ENCODE peak calls at places on chromosomes 7 and 10, in six cellular contexts. T is HepG2, A is SK-N-SH, V is H1, Z is GM12878, Q is K562. M is an unnamed sample.
A peak's percentile ranks its signal among the peaks of the same experiment; 100 is the strongest.

GRCh38 chr7:28005075-28005847 is 175.3 kb downstream of the JAZF1 start:
- DNase-seq in T (no peak), A (no peak), V (no peak), Z (no peak), Q (no peak), M (no peak)

GRCh38 chr7:117132385-117133120 is 179.3 kb downstream of the ST7 start:
- DNase-seq in T (no peak), A (no peak), V (no peak), Z (no peak), Q (no peak), M (no peak)

GRCh38 chr10:84177541-84178386 is 4.2 kb downstream of the GPR15LG start:
- DNase-seq in T (no peak), A (no peak), V (no peak), Z (no peak), Q (no peak), M (peak; percentile 34)

GRCh38 chr10:58967551-58968418 is 208.7 kb upstream of the PHYHIPL start:
- DNase-seq in T (peak; percentile 93), A (peak; percentile 58), V (peak; percentile 77), Z (no peak), Q (no peak), M (no peak)

GRCh38 chr7:130337410-130337971 is 7.1 kb upstream of the CPA5 start:
- DNase-seq in T (no peak), A (no peak), V (no peak), Z (no peak), Q (no peak), M (no peak)

GRCh38 chr7:105664816-105665525 is 83.7 kb upstream of the EFCAB10 start:
- DNase-seq in T (peak; percentile 89), A (peak; percentile 60), V (no peak), Z (no peak), Q (peak; percentile 84), M (no peak)

GRCh38 chr7:133529861-133530260 is 277.0 kb downstream of the EXOC4 start:
- DNase-seq in T (no peak), A (no peak), V (no peak), Z (no peak), Q (no peak), M (no peak)

GRCh38 chr7:44052771-44053365 is 8.4 kb downstream of the DBNL start:
- DNase-seq in T (no peak), A (no peak), V (no peak), Z (no peak), Q (no peak), M (no peak)

GRCh38 chr7:151725844-151726770 is 150.8 kb downstream of the PRKAG2 start:
- DNase-seq in T (no peak), A (no peak), V (no peak), Z (no peak), Q (no peak), M (no peak)

GRCh38 chr10:21176934-21177480 is 279.9 kb upstream of the NEBL start:
- DNase-seq in T (no peak), A (no peak), V (no peak), Z (no peak), Q (no peak), M (no peak)

GRCh38 chr10:88122571-88122970 is 259.1 kb downstream of the PTEN start:
- DNase-seq in T (no peak), A (no peak), V (no peak), Z (no peak), Q (no peak), M (no peak)

GRCh38 chr7:151696738-151697514 is 177.2 kb upstream of the RHEB start:
- DNase-seq in T (peak; percentile 19), A (peak; percentile 73), V (no peak), Z (no peak), Q (no peak), M (no peak)

GRCh38 chr10:132407243-132407746 is 10.3 kb downstream of the PWWP2B start:
- DNase-seq in T (peak; percentile 58), A (peak; percentile 53), V (no peak), Z (no peak), Q (no peak), M (no peak)

GRCh38 chr10:103661951-103662405 is 168.5 kb downstream of the NEURL1 start:
- DNase-seq in T (no peak), A (no peak), V (no peak), Z (no peak), Q (no peak), M (no peak)

GRCh38 chr10:72009430-72010081 is 45.4 kb downstream of the CHST3 start:
- DNase-seq in T (no peak), A (peak; percentile 84), V (no peak), Z (no peak), Q (no peak), M (no peak)

GRCh38 chr7:22346383-22347107 is 10.4 kb downstream of the RAPGEF5 start:
- DNase-seq in T (peak; percentile 74), A (no peak), V (no peak), Z (no peak), Q (no peak), M (no peak)

DNA sequence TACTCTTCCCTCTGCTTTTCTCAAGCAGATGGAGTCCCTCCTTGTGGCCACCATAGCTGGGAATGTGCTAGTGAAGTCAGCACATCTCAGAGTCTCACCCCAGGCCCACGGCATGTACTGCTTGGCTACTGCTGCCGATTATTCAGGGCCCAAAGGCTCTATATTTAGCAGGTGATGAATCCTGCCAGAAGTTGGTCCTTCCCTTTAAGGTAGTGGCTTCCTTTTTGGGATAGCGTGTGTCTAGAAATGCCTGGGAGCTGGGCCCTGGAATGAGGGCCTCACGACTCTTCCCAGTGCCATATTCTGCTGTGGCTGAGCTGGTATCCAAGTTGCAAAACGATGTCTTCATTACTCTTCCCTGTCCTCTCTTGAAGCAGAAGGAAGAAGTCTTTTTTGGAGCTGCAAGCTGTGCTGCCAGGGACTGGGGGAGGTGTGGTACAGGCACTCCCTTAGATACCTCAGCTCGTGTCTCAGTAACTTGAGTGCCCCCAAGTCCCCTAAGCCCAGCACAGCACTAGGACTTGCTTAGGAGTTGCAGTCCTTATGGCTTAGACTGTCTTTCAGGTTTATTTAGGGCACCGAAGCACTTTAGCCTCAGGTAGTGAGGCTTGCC is 100.1 kb downstream of the ADAM22 start:
- DNase-seq in T (no peak), A (no peak), V (no peak), Z (no peak), Q (no peak), M (no peak)
- TF ChIP-seq GABPA in T (no peak), A (no peak), V (no peak), Z (no peak), Q (no peak), M (no peak)

DNA sequence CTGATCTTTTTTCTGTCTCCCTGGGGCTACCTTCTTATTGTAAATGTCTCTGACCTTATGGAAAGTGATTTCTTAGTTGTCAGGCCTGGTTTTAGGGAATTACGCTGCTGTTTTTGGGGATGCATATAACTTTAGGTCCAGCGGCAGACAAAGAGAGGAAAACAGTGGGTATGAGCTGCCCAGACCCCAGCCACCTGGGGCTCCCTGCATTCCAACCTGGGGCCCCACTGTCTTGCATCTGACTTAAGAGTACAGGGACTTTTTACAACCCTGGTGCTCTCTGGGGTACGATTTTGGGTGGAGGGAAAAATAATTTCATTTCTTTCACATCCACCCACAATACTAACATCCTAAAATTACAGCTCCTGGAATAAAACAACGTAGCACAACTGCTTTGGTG is 119.4 kb downstream of the PRPF18 start:
- DNase-seq in T (no peak), A (no peak), V (no peak), Z (no peak), Q (no peak), M (no peak)
- H3K4me3 ChIP-seq in T (no peak overlapping the region), A (no peak overlapping the region), V (peak overlapping the region; percentile 48), Z (peak overlapping the region; percentile 86), Q (peak overlapping the region; percentile 41), M (no peak overlapping the region)

GRCh38 chr7:81956520-81956919 is 186.7 kb upstream of the HGF start:
- DNase-seq in T (peak; percentile 39), A (peak; percentile 42), V (no peak), Z (peak; percentile 30), Q (no peak), M (peak; percentile 59)
- TF ChIP-seq CTCF in T (peak; percentile 74), A (peak; percentile 72), V (no peak), Z (peak; percentile 66), Q (no peak), M (peak; percentile 25)

DNA sequence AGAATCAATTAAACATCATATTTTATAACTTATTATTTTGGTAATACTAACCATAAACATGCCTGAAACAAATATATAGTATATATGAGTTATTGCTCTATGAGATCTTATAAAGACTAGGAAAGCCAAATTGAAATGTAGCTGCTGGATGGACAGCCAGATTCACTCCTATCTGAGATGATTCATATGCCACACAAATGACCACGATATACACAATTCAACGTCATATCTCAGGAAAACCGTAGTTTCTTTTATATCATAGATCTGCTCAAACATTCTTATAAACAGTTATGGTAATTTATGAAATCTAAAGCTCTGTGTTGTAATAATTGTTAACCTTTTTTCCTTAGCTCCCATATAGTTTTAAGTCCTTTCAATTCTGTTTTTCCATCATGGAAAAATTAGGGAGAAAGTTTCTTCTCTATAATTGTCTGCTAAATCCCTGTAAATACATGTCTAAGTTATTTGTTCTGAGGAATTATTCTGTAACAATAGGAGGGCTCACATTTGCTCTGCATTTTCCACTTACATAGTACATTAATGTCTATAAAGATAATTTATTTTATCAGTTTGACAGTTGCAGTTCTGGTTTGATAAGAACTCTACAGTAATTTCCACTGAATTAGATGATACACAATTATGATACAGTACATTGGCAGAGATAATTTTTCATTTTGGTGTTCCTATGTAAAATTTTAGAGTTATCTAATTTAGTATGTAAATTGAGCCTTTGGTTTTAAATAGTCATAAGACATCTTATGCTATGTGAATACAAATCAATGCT is 42.7 kb downstream of the GNAT3 start:
- DNase-seq in T (no peak), A (no peak), V (no peak), Z (no peak), Q (no peak), M (no peak)
- TF ChIP-seq GABPA in T (no peak), A (no peak), V (no peak), Z (no peak), Q (no peak), M (no peak)

GRCh38 chr10:79071535-79071923 is 2.8 kb downstream of the ZMIZ1 start:
- DNase-seq in T (peak; percentile 81), A (no peak), V (no peak), Z (no peak), Q (no peak), M (no peak)
- H3K4me3 ChIP-seq in T (peak overlapping the region; percentile 98), A (peak overlapping the region; percentile 99), V (peak overlapping the region; percentile 63), Z (peak overlapping the region; percentile 84), Q (no peak overlapping the region), M (peak overlapping the region; percentile 73)

GRCh38 chr10:125102821-125103220 is 57.5 kb downstream of the CTBP2 start:
- DNase-seq in T (no peak), A (no peak), V (no peak), Z (no peak), Q (no peak), M (no peak)
- TF ChIP-seq CTCF in T (no peak), A (no peak), V (no peak), Z (no peak), Q (no peak), M (no peak)

GRCh38 chr7:45359250-45359649 is 201.7 kb downstream of the RAMP3 start:
- DNase-seq in T (no peak), A (no peak), V (no peak), Z (no peak), Q (no peak), M (no peak)

GRCh38 chr7:45363669-45364068 is 206.1 kb downstream of the RAMP3 start:
- DNase-seq in T (no peak), A (no peak), V (no peak), Z (no peak), Q (no peak), M (no peak)

GRCh38 chr7:45359781-45360180 is 202.2 kb downstream of the RAMP3 start:
- DNase-seq in T (no peak), A (no peak), V (no peak), Z (no peak), Q (no peak), M (no peak)

GRCh38 chr7:45358277-45358676 is 200.7 kb downstream of the RAMP3 start:
- DNase-seq in T (no peak), A (no peak), V (no peak), Z (no peak), Q (no peak), M (no peak)
- TF ChIP-seq GABPA in T (no peak), A (no peak), V (no peak), Z (no peak), Q (no peak), M (no peak)